ENCODE peak calls at places on chromosomes 12 and 14, in six cellular contexts. One of them, this sample, is unnamed.

GRCh38 chr14:105897725-105898113 is 371.3 kb downstream of the TMEM121 start:
- DNase-seq in A549: no peak
- DNase-seq in AG09319: no peak
- DNase-seq in heart left ventricle: no peak
- DNase-seq in Calu3: no peak
- DNase-seq in mesothelial cell of epicardium: no peak
- DNase-seq in this sample: no peak

GRCh38 chr12:20523658-20524057 is 155.3 kb downstream of the PDE3A start:
- DNase-seq in heart left ventricle: no peak
- DNase-seq in AG09319: no peak
- DNase-seq in Calu3: no peak
- DNase-seq in mesothelial cell of epicardium: no peak
- DNase-seq in A549: no peak
- DNase-seq in this sample: no peak

GRCh38 chr14:93954900-93955891 is 21.2 kb downstream of the ASB2 start:
- DNase-seq in AG09319: no peak
- DNase-seq in Calu3: no peak
- DNase-seq in mesothelial cell of epicardium: no peak
- DNase-seq in heart left ventricle: no peak
- DNase-seq in A549: no peak
- DNase-seq in this sample: no peak

GRCh38 chr14:91021115-91021514 is 39.3 kb downstream of the RPS6KA5 start:
- DNase-seq in A549: no peak
- DNase-seq in mesothelial cell of epicardium: no peak
- DNase-seq in heart left ventricle: no peak
- DNase-seq in AG09319: no peak
- DNase-seq in Calu3: no peak
- DNase-seq in this sample: no peak

GRCh38 chr14:60648169-60648933 is 926 bp downstream of the SIX1 start:
- DNase-seq in heart left ventricle: no peak
- DNase-seq in A549: peak
- DNase-seq in AG09319: no peak
- DNase-seq in Calu3: peak
- DNase-seq in mesothelial cell of epicardium: no peak
- DNase-seq in this sample: no peak

GRCh38 chr12:107320031-107320928 is 226.9 kb upstream of the CRY1 start:
- DNase-seq in mesothelial cell of epicardium: no peak
- DNase-seq in A549: peak
- DNase-seq in Calu3: peak
- DNase-seq in heart left ventricle: peak
- DNase-seq in AG09319: no peak
- DNase-seq in this sample: no peak

GRCh38 chr12:81859521-81859920 is 100.4 kb upstream of the PPFIA2 start:
- DNase-seq in AG09319: no peak
- DNase-seq in heart left ventricle: no peak
- DNase-seq in Calu3: peak
- DNase-seq in mesothelial cell of epicardium: no peak
- DNase-seq in A549: no peak
- DNase-seq in this sample: no peak

GRCh38 chr14:74965770-74966153 is 10.4 kb upstream of the PGF start:
- DNase-seq in AG09319: no peak
- DNase-seq in A549: no peak
- DNase-seq in mesothelial cell of epicardium: no peak
- DNase-seq in Calu3: no peak
- DNase-seq in heart left ventricle: no peak
- DNase-seq in this sample: no peak

GRCh38 chr14:37565550-37565949 is 29.5 kb downstream of the FOXA1 start:
- DNase-seq in heart left ventricle: no peak
- DNase-seq in Calu3: peak
- DNase-seq in AG09319: no peak
- DNase-seq in A549: no peak
- DNase-seq in mesothelial cell of epicardium: no peak
- DNase-seq in this sample: no peak

GRCh38 chr12:2076196-2076570 is 23.4 kb downstream of the CACNA1C start:
- DNase-seq in Calu3: no peak
- DNase-seq in AG09319: no peak
- DNase-seq in heart left ventricle: no peak
- DNase-seq in mesothelial cell of epicardium: no peak
- DNase-seq in A549: no peak
- DNase-seq in this sample: no peak

GRCh38 chr12:10363922-10364838 is 25.7 kb downstream of the KLRK1 start:
- DNase-seq in A549: peak
- DNase-seq in mesothelial cell of epicardium: no peak
- DNase-seq in AG09319: no peak
- DNase-seq in Calu3: no peak
- DNase-seq in heart left ventricle: peak
- DNase-seq in this sample: no peak

GRCh38 chr14:68787235-68787727 is 5.6 kb downstream of the ZFP36L1 start:
- DNase-seq in Calu3: no peak
- DNase-seq in heart left ventricle: no peak
- DNase-seq in mesothelial cell of epicardium: no peak
- DNase-seq in A549: no peak
- DNase-seq in AG09319: no peak
- DNase-seq in this sample: no peak

GRCh38 chr14:94044476-94045091 is 18.4 kb downstream of the OTUB2 start:
- DNase-seq in mesothelial cell of epicardium: no peak
- DNase-seq in A549: no peak
- DNase-seq in AG09319: no peak
- DNase-seq in heart left ventricle: no peak
- DNase-seq in Calu3: no peak
- DNase-seq in this sample: no peak

GRCh38 chr14:68495101-68495637 is 297.7 kb downstream of the ZFP36L1 start:
- DNase-seq in Calu3: no peak
- DNase-seq in mesothelial cell of epicardium: no peak
- DNase-seq in heart left ventricle: no peak
- DNase-seq in AG09319: no peak
- DNase-seq in A549: no peak
- DNase-seq in this sample: no peak

GRCh38 chr12:71014180-71014785 is 93.7 kb upstream of the PTPRR start:
- DNase-seq in AG09319: no peak
- DNase-seq in heart left ventricle: no peak
- DNase-seq in Calu3: peak
- DNase-seq in A549: peak
- DNase-seq in mesothelial cell of epicardium: no peak
- DNase-seq in this sample: no peak

GRCh38 chr12:71405884-71406283 is 33.7 kb upstream of the LGR5 start:
- DNase-seq in heart left ventricle: no peak
- DNase-seq in mesothelial cell of epicardium: no peak
- DNase-seq in AG09319: no peak
- DNase-seq in A549: no peak
- DNase-seq in Calu3: no peak
- DNase-seq in this sample: no peak

GRCh38 chr14:75543786-75544185 is 21.5 kb downstream of the BATF start:
- DNase-seq in mesothelial cell of epicardium: no peak
- DNase-seq in heart left ventricle: no peak
- DNase-seq in AG09319: no peak
- DNase-seq in Calu3: no peak
- DNase-seq in A549: no peak
- DNase-seq in this sample: no peak

GRCh38 chr14:102729268-102729667 is 48.0 kb upstream of the TRAF3 start:
- DNase-seq in Calu3: no peak
- DNase-seq in AG09319: no peak
- DNase-seq in mesothelial cell of epicardium: no peak
- DNase-seq in A549: no peak
- DNase-seq in heart left ventricle: no peak
- DNase-seq in this sample: peak

GRCh38 chr14:102723650-102724049 is 53.6 kb upstream of the TRAF3 start:
- DNase-seq in heart left ventricle: no peak
- DNase-seq in AG09319: no peak
- DNase-seq in Calu3: no peak
- DNase-seq in mesothelial cell of epicardium: no peak
- DNase-seq in A549: no peak
- DNase-seq in this sample: no peak

GRCh38 chr14:102727336-102728095 is 49.7 kb upstream of the TRAF3 start:
- DNase-seq in mesothelial cell of epicardium: no peak
- DNase-seq in A549: no peak
- DNase-seq in heart left ventricle: no peak
- DNase-seq in Calu3: no peak
- DNase-seq in AG09319: no peak
- DNase-seq in this sample: peak

GRCh38 chr14:102728509-102728908 is 48.7 kb upstream of the TRAF3 start:
- DNase-seq in mesothelial cell of epicardium: no peak
- DNase-seq in heart left ventricle: no peak
- DNase-seq in Calu3: no peak
- DNase-seq in A549: no peak
- DNase-seq in AG09319: no peak
- DNase-seq in this sample: peak

DNA sequence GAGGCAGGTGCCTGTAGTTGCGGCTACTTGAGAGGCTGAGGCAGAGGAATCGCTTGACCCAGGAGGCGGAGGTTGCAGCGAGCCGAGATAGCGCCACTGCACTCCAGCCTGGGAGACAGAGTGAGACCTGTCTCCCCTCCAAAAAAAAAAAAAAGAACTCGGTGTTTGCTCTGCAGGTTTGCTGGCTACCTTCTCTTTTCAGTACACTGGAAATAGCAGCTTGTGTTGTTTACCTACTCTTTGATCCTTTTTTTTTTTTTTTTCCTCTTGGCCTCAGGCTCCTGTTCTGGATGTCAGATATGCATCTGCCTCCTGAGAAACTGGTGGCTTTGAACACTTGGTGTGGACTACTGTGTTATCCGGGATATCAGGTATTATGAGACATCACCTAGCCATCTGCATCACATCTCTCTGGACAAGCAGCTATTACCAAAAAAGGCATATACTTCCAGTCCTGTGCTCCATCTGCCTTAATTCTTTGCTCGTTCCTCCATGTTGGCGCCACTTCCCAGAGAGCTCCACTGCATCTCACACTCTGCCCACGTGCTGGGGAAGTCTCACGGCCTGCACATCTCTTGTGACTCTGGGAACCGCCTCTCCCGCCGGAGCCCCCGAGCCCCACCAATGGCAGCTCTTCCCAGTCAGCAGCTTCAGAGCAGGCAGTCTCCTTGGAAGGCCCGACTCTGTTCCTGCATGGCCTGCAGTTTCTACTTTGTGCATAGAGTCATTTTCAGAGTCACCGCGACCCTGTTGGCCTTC is 50.9 kb upstream of the TRAF3 start:
- DNase-seq in heart left ventricle: no peak
- DNase-seq in Calu3: no peak
- DNase-seq in A549: no peak
- DNase-seq in AG09319: no peak
- DNase-seq in mesothelial cell of epicardium: no peak
- DNase-seq in this sample: peak
- TF ChIP-seq CTCF in heart left ventricle: no peak
- TF ChIP-seq CTCF in Calu3: no peak
- TF ChIP-seq CTCF in A549: no peak
- TF ChIP-seq CTCF in AG09319: no peak
- TF ChIP-seq CTCF in mesothelial cell of epicardium: no peak
- TF ChIP-seq CTCF in this sample: no peak

DNA sequence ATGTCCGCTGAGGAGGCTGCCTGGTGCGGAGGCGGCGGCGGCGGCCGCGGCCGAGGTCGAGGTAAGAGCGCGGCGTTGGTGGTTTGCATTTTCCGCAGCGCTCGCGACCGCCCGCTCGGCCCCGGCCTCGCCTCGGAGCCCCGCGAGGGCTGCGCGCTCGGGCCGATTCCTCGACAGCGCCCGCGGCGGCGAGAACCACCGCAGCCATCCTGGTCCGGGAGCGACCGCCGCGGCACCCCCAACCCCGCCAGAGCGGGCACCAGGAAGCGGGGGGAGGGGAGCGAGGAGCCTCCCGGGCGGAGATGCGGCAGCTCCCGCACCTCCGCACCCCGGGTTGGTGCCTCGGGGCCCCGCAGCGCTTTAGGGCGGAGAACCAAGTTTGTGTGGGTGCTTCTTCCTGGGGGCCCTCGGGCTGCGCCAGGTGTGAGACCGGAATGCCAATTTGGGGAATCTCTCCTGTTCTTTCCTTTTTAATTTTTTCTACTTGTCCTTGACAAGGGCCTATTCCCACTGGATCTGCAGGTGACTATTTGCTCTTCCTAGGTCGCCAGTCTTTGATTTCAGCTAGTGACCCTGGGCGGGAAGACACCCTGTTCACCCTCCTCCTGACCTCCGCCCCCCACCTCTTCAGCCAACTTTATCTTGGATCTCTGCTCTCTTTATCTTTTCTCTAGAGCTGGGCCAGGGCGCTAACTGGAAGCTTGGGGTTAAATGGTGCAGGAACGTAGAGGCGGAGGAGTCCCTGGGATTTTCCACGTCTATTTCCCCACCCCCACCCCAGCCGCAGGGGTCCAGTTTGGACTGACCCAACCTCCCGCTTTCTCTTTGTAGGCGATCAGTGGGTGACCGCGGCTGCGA is at the start of gene SOCS2:
- DNase-seq in mesothelial cell of epicardium: peak
- DNase-seq in AG09319: no peak
- DNase-seq in Calu3: peak
- DNase-seq in heart left ventricle: peak
- DNase-seq in A549: peak
- DNase-seq in this sample: peak
- TF ChIP-seq CTCF in mesothelial cell of epicardium: no peak
- TF ChIP-seq CTCF in AG09319: no peak
- TF ChIP-seq CTCF in Calu3: no peak
- TF ChIP-seq CTCF in heart left ventricle: no peak
- TF ChIP-seq CTCF in A549: no peak
- TF ChIP-seq CTCF in this sample: no peak

GRCh38 chr14:41925409-41925808 is 318.7 kb downstream of the LRFN5 start:
- DNase-seq in heart left ventricle: no peak
- DNase-seq in Calu3: no peak
- DNase-seq in mesothelial cell of epicardium: no peak
- DNase-seq in A549: no peak
- DNase-seq in AG09319: no peak
- DNase-seq in this sample: no peak
- TF ChIP-seq CTCF in heart left ventricle: no peak
- TF ChIP-seq CTCF in Calu3: no peak
- TF ChIP-seq CTCF in mesothelial cell of epicardium: no peak
- TF ChIP-seq CTCF in A549: peak
- TF ChIP-seq CTCF in AG09319: peak
- TF ChIP-seq CTCF in this sample: peak

GRCh38 chr14:69876848-69877306 is 2.3 kb upstream of the SMOC1 start:
- DNase-seq in heart left ventricle: no peak
- DNase-seq in AG09319: no peak
- DNase-seq in Calu3: no peak
- DNase-seq in mesothelial cell of epicardium: no peak
- DNase-seq in A549: no peak
- DNase-seq in this sample: peak

GRCh38 chr14:69879175-69880047 is at the start of gene SMOC1:
- DNase-seq in heart left ventricle: peak
- DNase-seq in AG09319: no peak
- DNase-seq in A549: peak
- DNase-seq in mesothelial cell of epicardium: no peak
- DNase-seq in Calu3: peak
- DNase-seq in this sample: peak

GRCh38 chr14:69876221-69876847 is 2.9 kb upstream of the SMOC1 start:
- DNase-seq in Calu3: no peak
- DNase-seq in heart left ventricle: no peak
- DNase-seq in mesothelial cell of epicardium: no peak
- DNase-seq in A549: no peak
- DNase-seq in AG09319: no peak
- DNase-seq in this sample: no peak

GRCh38 chr14:69878251-69878650 is 965 bp upstream of the SMOC1 start:
- DNase-seq in heart left ventricle: no peak
- DNase-seq in Calu3: no peak
- DNase-seq in A549: no peak
- DNase-seq in AG09319: no peak
- DNase-seq in mesothelial cell of epicardium: no peak
- DNase-seq in this sample: peak

GRCh38 chr14:69877492-69877891 is 1.7 kb upstream of the SMOC1 start:
- DNase-seq in AG09319: no peak
- DNase-seq in A549: no peak
- DNase-seq in Calu3: no peak
- DNase-seq in mesothelial cell of epicardium: no peak
- DNase-seq in heart left ventricle: no peak
- DNase-seq in this sample: no peak
- TF ChIP-seq CTCF in AG09319: peak
- TF ChIP-seq CTCF in A549: peak
- TF ChIP-seq CTCF in Calu3: peak
- TF ChIP-seq CTCF in mesothelial cell of epicardium: peak
- TF ChIP-seq CTCF in heart left ventricle: peak
- TF ChIP-seq CTCF in this sample: peak